ENCODE peak calls at places on chromosomes 1 and 21, in ten cellular contexts. One of them, this sample, is unnamed.

GRCh38 chr1:155003766-155004351 is 1.3 kb downstream of the ZBTB7B start:
- DNase-seq in psoas muscle: peak
- DNase-seq in heart left ventricle: peak
- DNase-seq in neural progenitor cell: peak
- DNase-seq in LNCaP clone FGC: no peak
- DNase-seq in pancreas: peak
- DNase-seq in astrocyte of the cerebellum: no peak
- DNase-seq in BJ: no peak
- DNase-seq in fibroblast of the aortic adventitia: no peak
- DNase-seq in GM06990: peak
- DNase-seq in this sample: no peak

GRCh38 chr1:229642376-229642775 is 16.3 kb downstream of the URB2 start:
- DNase-seq in psoas muscle: no peak
- DNase-seq in heart left ventricle: no peak
- DNase-seq in neural progenitor cell: no peak
- DNase-seq in LNCaP clone FGC: no peak
- DNase-seq in pancreas: no peak
- DNase-seq in astrocyte of the cerebellum: no peak
- DNase-seq in BJ: no peak
- DNase-seq in fibroblast of the aortic adventitia: no peak
- DNase-seq in GM06990: no peak
- DNase-seq in this sample: no peak

GRCh38 chr1:65149753-65150463 is 1.9 kb downstream of the AK4 start:
- DNase-seq in psoas muscle: no peak
- DNase-seq in heart left ventricle: no peak
- DNase-seq in neural progenitor cell: no peak
- DNase-seq in LNCaP clone FGC: no peak
- DNase-seq in pancreas: no peak
- DNase-seq in astrocyte of the cerebellum: no peak
- DNase-seq in BJ: no peak
- DNase-seq in fibroblast of the aortic adventitia: no peak
- DNase-seq in GM06990: no peak
- DNase-seq in this sample: no peak

GRCh38 chr21:36117276-36117675 is 17.6 kb upstream of the CBR3 start:
- DNase-seq in psoas muscle: no peak
- DNase-seq in heart left ventricle: no peak
- DNase-seq in neural progenitor cell: no peak
- DNase-seq in LNCaP clone FGC: peak
- DNase-seq in pancreas: no peak
- DNase-seq in astrocyte of the cerebellum: no peak
- DNase-seq in BJ: no peak
- DNase-seq in fibroblast of the aortic adventitia: no peak
- DNase-seq in GM06990: no peak
- DNase-seq in this sample: peak

GRCh38 chr1:172482044-172482443 is 38.2 kb upstream of the PIGC start:
- DNase-seq in psoas muscle: no peak
- DNase-seq in heart left ventricle: no peak
- DNase-seq in neural progenitor cell: no peak
- DNase-seq in LNCaP clone FGC: no peak
- DNase-seq in pancreas: no peak
- DNase-seq in astrocyte of the cerebellum: no peak
- DNase-seq in BJ: no peak
- DNase-seq in fibroblast of the aortic adventitia: no peak
- DNase-seq in GM06990: no peak
- DNase-seq in this sample: no peak

GRCh38 chr21:34074283-34075098 is 1.1 kb downstream of the MRPS6 start:
- DNase-seq in psoas muscle: no peak
- DNase-seq in heart left ventricle: no peak
- DNase-seq in neural progenitor cell: peak
- DNase-seq in LNCaP clone FGC: no peak
- DNase-seq in pancreas: peak
- DNase-seq in astrocyte of the cerebellum: no peak
- DNase-seq in BJ: no peak
- DNase-seq in fibroblast of the aortic adventitia: peak
- DNase-seq in GM06990: peak
- DNase-seq in this sample: peak

GRCh38 chr1:182507685-182508084 is 57.7 kb downstream of the RGSL1 start:
- DNase-seq in psoas muscle: no peak
- DNase-seq in heart left ventricle: no peak
- DNase-seq in neural progenitor cell: no peak
- DNase-seq in LNCaP clone FGC: no peak
- DNase-seq in pancreas: no peak
- DNase-seq in astrocyte of the cerebellum: no peak
- DNase-seq in BJ: no peak
- DNase-seq in fibroblast of the aortic adventitia: peak
- DNase-seq in GM06990: no peak
- DNase-seq in this sample: no peak

GRCh38 chr1:214164157-214164556 is 116.8 kb upstream of the SMYD2 start:
- DNase-seq in psoas muscle: no peak
- DNase-seq in heart left ventricle: no peak
- DNase-seq in neural progenitor cell: no peak
- DNase-seq in LNCaP clone FGC: no peak
- DNase-seq in pancreas: no peak
- DNase-seq in astrocyte of the cerebellum: no peak
- DNase-seq in BJ: no peak
- DNase-seq in fibroblast of the aortic adventitia: no peak
- DNase-seq in GM06990: no peak
- DNase-seq in this sample: no peak

GRCh38 chr1:1665815-1666251 is 7.0 kb upstream of the CDK11B start:
- DNase-seq in psoas muscle: no peak
- DNase-seq in heart left ventricle: no peak
- DNase-seq in neural progenitor cell: peak
- DNase-seq in LNCaP clone FGC: no peak
- DNase-seq in pancreas: peak
- DNase-seq in astrocyte of the cerebellum: no peak
- DNase-seq in BJ: no peak
- DNase-seq in fibroblast of the aortic adventitia: no peak
- DNase-seq in GM06990: no peak
- DNase-seq in this sample: no peak

GRCh38 chr1:235239821-235240220 is 78.8 kb upstream of the RBM34 start:
- DNase-seq in psoas muscle: no peak
- DNase-seq in heart left ventricle: no peak
- DNase-seq in neural progenitor cell: no peak
- DNase-seq in LNCaP clone FGC: no peak
- DNase-seq in pancreas: no peak
- DNase-seq in astrocyte of the cerebellum: no peak
- DNase-seq in BJ: no peak
- DNase-seq in fibroblast of the aortic adventitia: peak
- DNase-seq in GM06990: no peak
- DNase-seq in this sample: no peak

GRCh38 chr21:39149882-39150281 is 33.4 kb downstream of the PSMG1 start:
- DNase-seq in psoas muscle: no peak
- DNase-seq in heart left ventricle: no peak
- DNase-seq in neural progenitor cell: no peak
- DNase-seq in LNCaP clone FGC: no peak
- DNase-seq in pancreas: no peak
- DNase-seq in astrocyte of the cerebellum: no peak
- DNase-seq in BJ: no peak
- DNase-seq in fibroblast of the aortic adventitia: no peak
- DNase-seq in GM06990: no peak
- DNase-seq in this sample: no peak

GRCh38 chr1:41504126-41505035 is 19.9 kb upstream of the EDN2 start:
- DNase-seq in psoas muscle: no peak
- DNase-seq in heart left ventricle: no peak
- DNase-seq in neural progenitor cell: no peak
- DNase-seq in LNCaP clone FGC: no peak
- DNase-seq in pancreas: no peak
- DNase-seq in astrocyte of the cerebellum: peak
- DNase-seq in BJ: no peak
- DNase-seq in fibroblast of the aortic adventitia: peak
- DNase-seq in GM06990: no peak
- DNase-seq in this sample: peak

GRCh38 chr1:35439626-35440025 is 117.6 kb downstream of the KIAA0319L start:
- DNase-seq in psoas muscle: no peak
- DNase-seq in heart left ventricle: no peak
- DNase-seq in neural progenitor cell: no peak
- DNase-seq in LNCaP clone FGC: no peak
- DNase-seq in pancreas: no peak
- DNase-seq in astrocyte of the cerebellum: no peak
- DNase-seq in BJ: no peak
- DNase-seq in fibroblast of the aortic adventitia: no peak
- DNase-seq in GM06990: no peak
- DNase-seq in this sample: no peak

GRCh38 chr1:92705456-92705855 is 79.5 kb downstream of the EVI5 start:
- DNase-seq in psoas muscle: no peak
- DNase-seq in heart left ventricle: no peak
- DNase-seq in neural progenitor cell: no peak
- DNase-seq in LNCaP clone FGC: no peak
- DNase-seq in pancreas: no peak
- DNase-seq in astrocyte of the cerebellum: no peak
- DNase-seq in BJ: no peak
- DNase-seq in fibroblast of the aortic adventitia: peak
- DNase-seq in GM06990: no peak
- DNase-seq in this sample: no peak

GRCh38 chr1:171310661-171311087 is 3.3 kb upstream of the FMO4 start:
- DNase-seq in psoas muscle: no peak
- DNase-seq in heart left ventricle: no peak
- DNase-seq in neural progenitor cell: peak
- DNase-seq in LNCaP clone FGC: no peak
- DNase-seq in pancreas: no peak
- DNase-seq in astrocyte of the cerebellum: no peak
- DNase-seq in BJ: no peak
- DNase-seq in fibroblast of the aortic adventitia: no peak
- DNase-seq in GM06990: no peak
- DNase-seq in this sample: peak

GRCh38 chr1:171311771-171312558 is 2.0 kb upstream of the FMO4 start:
- DNase-seq in psoas muscle: no peak
- DNase-seq in heart left ventricle: no peak
- DNase-seq in neural progenitor cell: no peak
- DNase-seq in LNCaP clone FGC: no peak
- DNase-seq in pancreas: no peak
- DNase-seq in astrocyte of the cerebellum: no peak
- DNase-seq in BJ: no peak
- DNase-seq in fibroblast of the aortic adventitia: no peak
- DNase-seq in GM06990: no peak
- DNase-seq in this sample: no peak

GRCh38 chr1:171313319-171313834 is 606 bp upstream of the FMO4 start:
- DNase-seq in psoas muscle: no peak
- DNase-seq in heart left ventricle: no peak
- DNase-seq in neural progenitor cell: no peak
- DNase-seq in LNCaP clone FGC: no peak
- DNase-seq in pancreas: no peak
- DNase-seq in astrocyte of the cerebellum: no peak
- DNase-seq in BJ: no peak
- DNase-seq in fibroblast of the aortic adventitia: no peak
- DNase-seq in GM06990: no peak
- DNase-seq in this sample: no peak

GRCh38 chr1:171313835-171314320 is at the start of gene FMO4:
- DNase-seq in psoas muscle: peak
- DNase-seq in heart left ventricle: no peak
- DNase-seq in neural progenitor cell: peak
- DNase-seq in LNCaP clone FGC: peak
- DNase-seq in pancreas: no peak
- DNase-seq in astrocyte of the cerebellum: peak
- DNase-seq in BJ: peak
- DNase-seq in fibroblast of the aortic adventitia: peak
- DNase-seq in GM06990: peak
- DNase-seq in this sample: peak
- TF ChIP-seq CTCF in psoas muscle: peak
- TF ChIP-seq CTCF in heart left ventricle: peak
- TF ChIP-seq CTCF in neural progenitor cell: peak
- TF ChIP-seq CTCF in LNCaP clone FGC: peak
- TF ChIP-seq CTCF in pancreas: peak
- TF ChIP-seq CTCF in astrocyte of the cerebellum: peak
- TF ChIP-seq CTCF in BJ: peak
- TF ChIP-seq CTCF in fibroblast of the aortic adventitia: peak
- TF ChIP-seq CTCF in GM06990: peak
- TF ChIP-seq CTCF in this sample: peak

GRCh38 chr1:115088871-115089442 is 346 bp downstream of the TSPAN2 start:
- DNase-seq in psoas muscle: no peak
- DNase-seq in heart left ventricle: no peak
- DNase-seq in neural progenitor cell: no peak
- DNase-seq in LNCaP clone FGC: no peak
- DNase-seq in pancreas: no peak
- DNase-seq in astrocyte of the cerebellum: no peak
- DNase-seq in BJ: no peak
- DNase-seq in fibroblast of the aortic adventitia: no peak
- DNase-seq in GM06990: no peak
- DNase-seq in this sample: no peak
- H3K4me3 ChIP-seq in psoas muscle: peak
- H3K4me3 ChIP-seq in heart left ventricle: peak
- H3K4me3 ChIP-seq in neural progenitor cell: peak
- H3K4me3 ChIP-seq in LNCaP clone FGC: peak
- H3K4me3 ChIP-seq in pancreas: peak
- H3K4me3 ChIP-seq in astrocyte of the cerebellum: peak
- H3K4me3 ChIP-seq in BJ: peak
- H3K4me3 ChIP-seq in fibroblast of the aortic adventitia: peak
- H3K4me3 ChIP-seq in GM06990: no peak
- H3K4me3 ChIP-seq in this sample: peak

DNA sequence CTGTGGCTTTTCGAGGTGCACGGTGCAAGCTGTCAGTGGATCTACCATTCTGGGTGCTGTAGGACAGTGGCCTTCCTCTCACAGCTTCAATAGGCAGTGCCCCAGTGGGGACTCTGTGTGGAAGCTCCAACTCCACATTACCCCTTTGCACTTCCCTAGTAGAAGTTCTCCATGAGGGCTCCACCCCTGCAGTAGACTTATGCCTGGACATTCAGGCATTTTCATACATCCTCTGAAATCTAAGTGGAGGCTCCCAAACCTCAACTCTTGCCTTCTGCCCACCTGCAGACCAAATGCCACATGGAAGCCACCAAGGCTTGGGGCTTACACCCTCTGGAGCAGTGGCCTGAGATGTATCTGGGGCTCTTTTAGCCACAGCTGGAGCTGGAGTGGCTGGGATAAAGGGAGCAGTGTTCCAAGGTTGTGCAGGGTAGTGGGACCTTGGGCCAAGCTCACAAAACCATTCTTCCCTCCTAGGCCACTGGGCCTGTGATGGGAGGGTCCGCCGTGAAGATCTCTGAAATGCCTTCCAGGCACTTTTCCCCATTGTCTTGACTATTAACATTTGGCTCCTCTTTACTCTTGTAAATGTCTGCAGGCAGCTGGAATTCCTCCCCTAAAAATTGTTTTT is 18.0 kb upstream of the RNF2 start:
- DNase-seq in psoas muscle: no peak
- DNase-seq in heart left ventricle: no peak
- DNase-seq in neural progenitor cell: no peak
- DNase-seq in LNCaP clone FGC: no peak
- DNase-seq in pancreas: no peak
- DNase-seq in astrocyte of the cerebellum: no peak
- DNase-seq in BJ: no peak
- DNase-seq in fibroblast of the aortic adventitia: no peak
- DNase-seq in GM06990: no peak
- DNase-seq in this sample: no peak
- TF ChIP-seq CTCF in psoas muscle: no peak
- TF ChIP-seq CTCF in heart left ventricle: no peak
- TF ChIP-seq CTCF in neural progenitor cell: no peak
- TF ChIP-seq CTCF in LNCaP clone FGC: no peak
- TF ChIP-seq CTCF in pancreas: no peak
- TF ChIP-seq CTCF in astrocyte of the cerebellum: no peak
- TF ChIP-seq CTCF in BJ: no peak
- TF ChIP-seq CTCF in fibroblast of the aortic adventitia: no peak
- TF ChIP-seq CTCF in GM06990: no peak
- TF ChIP-seq CTCF in this sample: no peak

GRCh38 chr1:26409191-26409751 is 1.3 kb upstream of the LIN28A start:
- DNase-seq in psoas muscle: no peak
- DNase-seq in heart left ventricle: no peak
- DNase-seq in neural progenitor cell: peak
- DNase-seq in LNCaP clone FGC: no peak
- DNase-seq in pancreas: no peak
- DNase-seq in astrocyte of the cerebellum: no peak
- DNase-seq in BJ: no peak
- DNase-seq in fibroblast of the aortic adventitia: no peak
- DNase-seq in GM06990: no peak
- DNase-seq in this sample: no peak
- H3K4me3 ChIP-seq in psoas muscle: no peak
- H3K4me3 ChIP-seq in heart left ventricle: no peak
- H3K4me3 ChIP-seq in neural progenitor cell: peak
- H3K4me3 ChIP-seq in LNCaP clone FGC: no peak
- H3K4me3 ChIP-seq in pancreas: no peak
- H3K4me3 ChIP-seq in astrocyte of the cerebellum: no peak
- H3K4me3 ChIP-seq in BJ: no peak
- H3K4me3 ChIP-seq in fibroblast of the aortic adventitia: no peak
- H3K4me3 ChIP-seq in GM06990: no peak
- H3K4me3 ChIP-seq in this sample: no peak